ENCODE peak calls at places on chromosomes 5 and 9, in nine cellular contexts. E, D, C, R, X, K, S, I and T are unnamed samples.

GRCh38 chr5:172918421-172919371 is 40.5 kb upstream of the RPL26L1 start:
- DNase-seq in E (no peak), D (no peak), C (no peak), R (no peak), X (no peak), K (no peak), S (no peak), I (peak; percentile 22), T (no peak)

GRCh38 chr5:108655750-108656450 is 91.8 kb upstream of the FER start:
- DNase-seq in E (no peak), D (peak; percentile 82), C (no peak), R (peak; percentile 28), X (no peak), K (no peak), S (peak; percentile 83), I (no peak), T (peak; percentile 86)

GRCh38 chr9:134778841-134779411 is 101.7 kb upstream of the FCN2 start:
- DNase-seq in E (peak; percentile 65), D (peak; percentile 56), C (no peak), R (peak; percentile 75), X (no peak), K (peak; percentile 52), S (peak; percentile 70), I (no peak), T (peak; percentile 67)

GRCh38 chr5:83551826-83552225 is 80.3 kb downstream of the VCAN start:
- DNase-seq in E (no peak), D (no peak), C (no peak), R (peak; percentile 11), X (no peak), K (no peak), S (peak; percentile 42), I (no peak), T (peak; percentile 90)

GRCh38 chr5:75037106-75037505 is 15.3 kb downstream of the GCNT4 start:
- DNase-seq in E (no peak), D (peak; percentile 99), C (peak; percentile 51), R (peak; percentile 84), X (no peak), K (peak; percentile 26), S (peak; percentile 78), I (no peak), T (peak; percentile 45)

GRCh38 chr9:109990541-109990940 is 210.5 kb downstream of the PALM2AKAP2 start:
- DNase-seq in E (no peak), D (no peak), C (no peak), R (no peak), X (no peak), K (no peak), S (no peak), I (no peak), T (peak; percentile 97)

GRCh38 chr9:130823435-130823834 is 11.6 kb upstream of the ABL1 start:
- DNase-seq in E (no peak), D (no peak), C (no peak), R (no peak), X (no peak), K (no peak), S (peak; percentile 70), I (no peak), T (no peak)

GRCh38 chr5:53416144-53416730 is 64.2 kb upstream of the FST start:
- DNase-seq in E (no peak), D (no peak), C (no peak), R (no peak), X (no peak), K (no peak), S (no peak), I (no peak), T (no peak)

GRCh38 chr5:156414381-156414780 is 87.4 kb downstream of the SGCD start:
- DNase-seq in E (no peak), D (no peak), C (no peak), R (no peak), X (no peak), K (no peak), S (peak; percentile 15), I (no peak), T (no peak)

GRCh38 chr5:54457094-54457531 is 1.6 kb downstream of the HSPB3 start:
- DNase-seq in E (no peak), D (peak; percentile 58), C (peak; percentile 84), R (peak; percentile 80), X (no peak), K (peak; percentile 26), S (peak; percentile 94), I (no peak), T (peak; percentile 84)
- H3K4me3 ChIP-seq in E (peak overlapping the region; percentile 9), D (no peak overlapping the region), C (peak overlapping the region; percentile 32), R (no peak overlapping the region), X (no peak overlapping the region), K (no peak overlapping the region), S (no peak overlapping the region), I (no peak overlapping the region), T (no peak overlapping the region)

DNA sequence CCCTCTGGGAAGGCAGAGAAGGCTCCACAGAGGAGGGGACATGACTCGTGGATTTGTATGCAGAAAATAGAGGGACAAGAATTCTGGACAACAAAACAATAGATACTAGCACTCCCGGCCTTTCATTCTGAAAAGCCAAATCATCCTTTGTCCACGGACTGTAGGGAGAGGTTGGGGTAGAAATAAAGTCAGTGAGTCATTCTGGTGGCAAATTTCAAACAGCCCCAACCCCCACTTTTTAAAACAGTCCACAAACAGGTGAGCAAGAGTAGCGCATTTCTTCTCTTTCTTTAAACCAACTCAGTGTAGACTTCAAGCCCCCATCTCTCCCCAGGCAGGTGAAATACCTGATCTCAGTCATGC is 56.1 kb downstream of the PTPDC1 start:
- DNase-seq in E (no peak), D (no peak), C (no peak), R (no peak), X (no peak), K (no peak), S (no peak), I (no peak), T (no peak)
- H3K4me3 ChIP-seq in E (no peak overlapping the region), D (no peak overlapping the region), C (peak overlapping the region; percentile 33), R (no peak overlapping the region), X (no peak overlapping the region), K (no peak overlapping the region), S (no peak overlapping the region), I (no peak overlapping the region), T (peak overlapping the region; percentile 20)

DNA sequence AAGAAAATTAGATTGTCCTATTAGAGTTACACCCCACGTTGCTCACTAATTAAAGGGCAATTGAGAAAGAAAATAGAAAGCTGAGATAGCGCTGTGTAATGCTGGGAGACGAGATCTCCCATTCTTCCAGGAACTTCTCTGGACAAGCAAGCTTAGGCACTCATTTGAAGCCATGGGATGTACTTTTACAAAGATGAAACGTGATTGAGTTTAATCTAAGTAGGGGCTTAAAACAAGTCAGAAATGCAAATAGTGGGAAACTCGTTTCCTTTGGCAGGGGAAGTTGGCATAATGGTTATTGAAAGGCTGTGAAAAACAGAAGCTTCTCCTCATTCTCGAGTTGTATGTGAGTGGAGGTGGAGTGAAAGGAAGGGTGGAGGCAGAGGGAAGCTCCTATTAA is 3.7 kb downstream of the PRDM6 start:
- DNase-seq in E (no peak), D (no peak), C (no peak), R (no peak), X (no peak), K (no peak), S (no peak), I (no peak), T (peak; percentile 67)
- H3K4me3 ChIP-seq in E (no peak overlapping the region), D (no peak overlapping the region), C (no peak overlapping the region), R (peak overlapping the region; percentile 10), X (no peak overlapping the region), K (no peak overlapping the region), S (no peak overlapping the region), I (no peak overlapping the region), T (peak overlapping the region; percentile 90)

GRCh38 chr9:131854906-131855504 is 115.1 kb upstream of the RAPGEF1 start:
- DNase-seq in E (no peak), D (no peak), C (peak; percentile 10), R (no peak), X (no peak), K (no peak), S (peak; percentile 60), I (no peak), T (peak; percentile 22)
- H3K4me3 ChIP-seq in E (no peak overlapping the region), D (no peak overlapping the region), C (peak overlapping the region; percentile 36), R (no peak overlapping the region), X (no peak overlapping the region), K (no peak overlapping the region), S (peak overlapping the region; percentile 32), I (no peak overlapping the region), T (no peak overlapping the region)

DNA sequence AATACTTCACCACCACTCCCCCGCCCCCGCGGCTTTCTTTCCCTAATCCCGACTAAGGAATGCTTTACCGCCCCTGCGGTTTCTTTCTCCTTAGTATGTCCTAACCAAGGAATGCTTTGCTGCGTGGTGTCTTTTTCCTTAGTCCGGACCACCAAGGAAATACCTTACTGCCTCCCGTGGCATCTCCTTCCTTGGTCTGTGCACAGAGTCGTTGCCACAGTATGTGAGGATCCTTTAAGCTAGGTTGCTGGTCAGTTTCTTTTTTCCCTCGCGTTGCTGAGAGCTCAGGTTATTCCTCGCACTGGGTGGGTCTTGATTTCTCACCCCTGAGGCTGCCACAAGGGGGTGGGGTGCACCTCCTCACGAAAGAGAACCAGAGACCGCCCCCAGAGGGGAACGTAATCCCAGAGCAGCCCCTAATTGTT is 309.4 kb downstream of the NR3C1 start:
- DNase-seq in E (no peak), D (no peak), C (no peak), R (peak; percentile 29), X (no peak), K (no peak), S (peak; percentile 9), I (no peak), T (peak; percentile 50)
- H3K4me3 ChIP-seq in E (no peak overlapping the region), D (no peak overlapping the region), C (no peak overlapping the region), R (no peak overlapping the region), X (no peak overlapping the region), K (no peak overlapping the region), S (no peak overlapping the region), I (no peak overlapping the region), T (peak overlapping the region; percentile 28)

DNA sequence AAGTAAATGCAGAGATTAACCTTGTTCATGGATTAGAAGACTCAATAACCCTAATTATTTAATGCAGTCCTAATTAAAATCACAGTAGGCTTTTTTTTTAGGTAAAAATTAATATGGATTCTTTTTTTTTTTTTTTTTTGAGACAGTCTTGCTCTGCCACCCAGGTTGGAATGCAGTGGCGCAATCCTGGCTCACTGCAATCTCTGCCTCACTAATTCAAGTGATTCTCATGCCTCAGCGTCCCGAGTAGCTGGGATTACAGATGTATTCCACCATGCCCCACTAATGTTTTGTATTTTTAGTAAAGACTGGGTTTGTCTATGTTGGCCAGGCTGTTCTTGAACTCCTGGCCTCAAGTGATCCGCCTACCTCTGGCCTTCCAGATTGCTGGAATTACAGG is 40.6 kb downstream of the DENND4C start:
- DNase-seq in E (no peak), D (no peak), C (no peak), R (no peak), X (no peak), K (no peak), S (peak; percentile 13), I (no peak), T (no peak)
- H3K4me3 ChIP-seq in E (no peak overlapping the region), D (no peak overlapping the region), C (no peak overlapping the region), R (no peak overlapping the region), X (no peak overlapping the region), K (no peak overlapping the region), S (no peak overlapping the region), I (no peak overlapping the region), T (no peak overlapping the region)

GRCh38 chr9:116152941-116153764 is 438 bp upstream of the PAPPA start:
- DNase-seq in E (no peak), D (no peak), C (no peak), R (no peak), X (no peak), K (no peak), S (peak; percentile 86), I (no peak), T (peak; percentile 86)
- H3K4me3 ChIP-seq in E (no peak overlapping the region), D (peak overlapping the region; percentile 80), C (peak overlapping the region; percentile 87), R (no peak overlapping the region), X (no peak overlapping the region), K (no peak overlapping the region), S (peak overlapping the region; percentile 89), I (no peak overlapping the region), T (peak overlapping the region; percentile 89)